ENCODE peak calls at places on chromosomes 6 and 20, in five cellular contexts. One of them, this sample, is unnamed.

GRCh38 chr6:106165885-106166485 is 79.8 kb downstream of the PRDM1 start:
- DNase-seq in smooth muscle cell of the brain vasculature: no peak
- DNase-seq in colonic mucosa: no peak
- DNase-seq in NCI-H446: no peak
- DNase-seq in activated T-helper 1 cell treated with anti-CD3 and anti-CD28 coated beads, Interleukin-2, amount 50 U/mL, for 16 hours: no peak
- DNase-seq in this sample: no peak

GRCh38 chr6:134519456-134519855 is 201.5 kb upstream of the SGK1 start:
- DNase-seq in smooth muscle cell of the brain vasculature: no peak
- DNase-seq in colonic mucosa: no peak
- DNase-seq in NCI-H446: no peak
- DNase-seq in activated T-helper 1 cell treated with anti-CD3 and anti-CD28 coated beads, Interleukin-2, amount 50 U/mL, for 16 hours: no peak
- DNase-seq in this sample: peak; percentile 18

GRCh38 chr6:38933426-38933825 is 115.2 kb upstream of the GLP1R start:
- DNase-seq in smooth muscle cell of the brain vasculature: no peak
- DNase-seq in colonic mucosa: no peak
- DNase-seq in NCI-H446: peak; percentile 14
- DNase-seq in activated T-helper 1 cell treated with anti-CD3 and anti-CD28 coated beads, Interleukin-2, amount 50 U/mL, for 16 hours: no peak
- DNase-seq in this sample: no peak

GRCh38 chr6:42251911-42252637 is 34.4 kb upstream of the MRPS10 start:
- DNase-seq in smooth muscle cell of the brain vasculature: no peak
- DNase-seq in colonic mucosa: peak; percentile 73
- DNase-seq in NCI-H446: peak; percentile 62
- DNase-seq in activated T-helper 1 cell treated with anti-CD3 and anti-CD28 coated beads, Interleukin-2, amount 50 U/mL, for 16 hours: no peak
- DNase-seq in this sample: no peak

GRCh38 chr6:159829515-159829914 is 29.4 kb downstream of the PNLDC1 start:
- DNase-seq in smooth muscle cell of the brain vasculature: no peak
- DNase-seq in colonic mucosa: no peak
- DNase-seq in NCI-H446: no peak
- DNase-seq in activated T-helper 1 cell treated with anti-CD3 and anti-CD28 coated beads, Interleukin-2, amount 50 U/mL, for 16 hours: no peak
- DNase-seq in this sample: no peak

GRCh38 chr20:34717230-34718095 is 13.3 kb downstream of the TP53INP2 start:
- DNase-seq in smooth muscle cell of the brain vasculature: no peak
- DNase-seq in colonic mucosa: no peak
- DNase-seq in NCI-H446: no peak
- DNase-seq in activated T-helper 1 cell treated with anti-CD3 and anti-CD28 coated beads, Interleukin-2, amount 50 U/mL, for 16 hours: no peak
- DNase-seq in this sample: no peak

GRCh38 chr6:7247179-7247456 is 65.9 kb downstream of the SSR1 start:
- DNase-seq in smooth muscle cell of the brain vasculature: no peak
- DNase-seq in colonic mucosa: no peak
- DNase-seq in NCI-H446: no peak
- DNase-seq in activated T-helper 1 cell treated with anti-CD3 and anti-CD28 coated beads, Interleukin-2, amount 50 U/mL, for 16 hours: no peak
- DNase-seq in this sample: no peak

GRCh38 chr20:59149678-59150504 is 13.7 kb upstream of the ZNF831 start:
- DNase-seq in smooth muscle cell of the brain vasculature: no peak
- DNase-seq in colonic mucosa: no peak
- DNase-seq in NCI-H446: no peak
- DNase-seq in activated T-helper 1 cell treated with anti-CD3 and anti-CD28 coated beads, Interleukin-2, amount 50 U/mL, for 16 hours: peak; percentile 33
- DNase-seq in this sample: no peak

GRCh38 chr6:19664878-19665715 is 172.1 kb upstream of the ID4 start:
- DNase-seq in smooth muscle cell of the brain vasculature: no peak
- DNase-seq in colonic mucosa: no peak
- DNase-seq in NCI-H446: peak; percentile 49
- DNase-seq in activated T-helper 1 cell treated with anti-CD3 and anti-CD28 coated beads, Interleukin-2, amount 50 U/mL, for 16 hours: no peak
- DNase-seq in this sample: no peak

GRCh38 chr20:18879262-18879661 is 65.7 kb downstream of the SCP2D1 start:
- DNase-seq in smooth muscle cell of the brain vasculature: no peak
- DNase-seq in colonic mucosa: no peak
- DNase-seq in NCI-H446: no peak
- DNase-seq in activated T-helper 1 cell treated with anti-CD3 and anti-CD28 coated beads, Interleukin-2, amount 50 U/mL, for 16 hours: no peak
- DNase-seq in this sample: no peak

GRCh38 chr6:22717906-22718305 is 148.5 kb downstream of the HDGFL1 start:
- DNase-seq in smooth muscle cell of the brain vasculature: no peak
- DNase-seq in colonic mucosa: peak; percentile 63
- DNase-seq in NCI-H446: no peak
- DNase-seq in activated T-helper 1 cell treated with anti-CD3 and anti-CD28 coated beads, Interleukin-2, amount 50 U/mL, for 16 hours: no peak
- DNase-seq in this sample: no peak

GRCh38 chr20:38334016-38334415 is 12.3 kb upstream of the LBP start:
- DNase-seq in smooth muscle cell of the brain vasculature: no peak
- DNase-seq in colonic mucosa: no peak
- DNase-seq in NCI-H446: no peak
- DNase-seq in activated T-helper 1 cell treated with anti-CD3 and anti-CD28 coated beads, Interleukin-2, amount 50 U/mL, for 16 hours: no peak
- DNase-seq in this sample: no peak

GRCh38 chr20:44961868-44962267 is 1.7 kb upstream of the TOMM34 start:
- DNase-seq in smooth muscle cell of the brain vasculature: no peak
- DNase-seq in colonic mucosa: no peak
- DNase-seq in NCI-H446: no peak
- DNase-seq in activated T-helper 1 cell treated with anti-CD3 and anti-CD28 coated beads, Interleukin-2, amount 50 U/mL, for 16 hours: no peak
- DNase-seq in this sample: no peak

GRCh38 chr6:31666337-31666960 is 569 bp downstream of the CSNK2B start:
- DNase-seq in smooth muscle cell of the brain vasculature: no peak
- DNase-seq in colonic mucosa: no peak
- DNase-seq in NCI-H446: no peak
- DNase-seq in activated T-helper 1 cell treated with anti-CD3 and anti-CD28 coated beads, Interleukin-2, amount 50 U/mL, for 16 hours: no peak
- DNase-seq in this sample: no peak

GRCh38 chr6:136365781-136366354 is 76.2 kb upstream of the BCLAF1 start:
- DNase-seq in smooth muscle cell of the brain vasculature: no peak
- DNase-seq in colonic mucosa: peak; percentile 70
- DNase-seq in NCI-H446: no peak
- DNase-seq in activated T-helper 1 cell treated with anti-CD3 and anti-CD28 coated beads, Interleukin-2, amount 50 U/mL, for 16 hours: peak; percentile 6
- DNase-seq in this sample: peak; percentile 3

GRCh38 chr6:113623124-113623523 is 234.0 kb upstream of the MARCKS start:
- DNase-seq in smooth muscle cell of the brain vasculature: no peak
- DNase-seq in colonic mucosa: no peak
- DNase-seq in NCI-H446: no peak
- DNase-seq in activated T-helper 1 cell treated with anti-CD3 and anti-CD28 coated beads, Interleukin-2, amount 50 U/mL, for 16 hours: no peak
- DNase-seq in this sample: no peak

GRCh38 chr6:31734247-31734702 is 2.1 kb downstream of the CLIC1 start:
- DNase-seq in smooth muscle cell of the brain vasculature: no peak
- DNase-seq in colonic mucosa: no peak
- DNase-seq in NCI-H446: no peak
- DNase-seq in activated T-helper 1 cell treated with anti-CD3 and anti-CD28 coated beads, Interleukin-2, amount 50 U/mL, for 16 hours: no peak
- DNase-seq in this sample: no peak

GRCh38 chr20:47799116-47799715 is 13.9 kb upstream of the SULF2 start:
- DNase-seq in smooth muscle cell of the brain vasculature: no peak
- DNase-seq in colonic mucosa: no peak
- DNase-seq in NCI-H446: no peak
- DNase-seq in activated T-helper 1 cell treated with anti-CD3 and anti-CD28 coated beads, Interleukin-2, amount 50 U/mL, for 16 hours: no peak
- DNase-seq in this sample: no peak

GRCh38 chr6:42569102-42570028 is 5.5 kb downstream of the UBR2 start:
- DNase-seq in smooth muscle cell of the brain vasculature: no peak
- DNase-seq in colonic mucosa: no peak
- DNase-seq in NCI-H446: peak; percentile 10
- DNase-seq in activated T-helper 1 cell treated with anti-CD3 and anti-CD28 coated beads, Interleukin-2, amount 50 U/mL, for 16 hours: no peak
- DNase-seq in this sample: no peak

GRCh38 chr6:107290491-107290890 is 168.9 kb downstream of the PDSS2 start:
- DNase-seq in smooth muscle cell of the brain vasculature: no peak
- DNase-seq in colonic mucosa: no peak
- DNase-seq in NCI-H446: no peak
- DNase-seq in activated T-helper 1 cell treated with anti-CD3 and anti-CD28 coated beads, Interleukin-2, amount 50 U/mL, for 16 hours: no peak
- DNase-seq in this sample: no peak

This sample was measured in esophagus squamous epithelium.